ENCODE peak calls at places on chromosomes 3 and 15, in five cellular contexts. One of them, this sample, is unnamed.

GRCh38 chr3:172257638-172258400 is 190.4 kb downstream of the GHSR start:
- DNase-seq in fibroblast of the aortic adventitia: no peak
- DNase-seq in lower leg skin: no peak
- DNase-seq in body of pancreas: no peak
- DNase-seq in type B pancreatic cell: no peak
- DNase-seq in this sample: no peak

GRCh38 chr3:117059054-117059989 is 349.7 kb downstream of the TUSC7 start:
- DNase-seq in body of pancreas: no peak
- DNase-seq in fibroblast of the aortic adventitia: peak
- DNase-seq in lower leg skin: no peak
- DNase-seq in type B pancreatic cell: no peak
- DNase-seq in this sample: no peak

GRCh38 chr3:75224419-75224818 is 439.7 kb upstream of the FRG2C start:
- DNase-seq in body of pancreas: no peak
- DNase-seq in fibroblast of the aortic adventitia: no peak
- DNase-seq in type B pancreatic cell: no peak
- DNase-seq in lower leg skin: no peak
- DNase-seq in this sample: no peak

GRCh38 chr15:77608774-77609173 is 23.9 kb downstream of the LINGO1 start:
- DNase-seq in lower leg skin: no peak
- DNase-seq in body of pancreas: no peak
- DNase-seq in type B pancreatic cell: no peak
- DNase-seq in fibroblast of the aortic adventitia: no peak
- DNase-seq in this sample: no peak

GRCh38 chr3:108055931-108056330 is 34.9 kb downstream of the CD47 start:
- DNase-seq in body of pancreas: no peak
- DNase-seq in fibroblast of the aortic adventitia: no peak
- DNase-seq in type B pancreatic cell: no peak
- DNase-seq in lower leg skin: no peak
- DNase-seq in this sample: no peak

GRCh38 chr15:77026501-77027110 is 31.7 kb downstream of the PSTPIP1 start:
- DNase-seq in type B pancreatic cell: peak
- DNase-seq in body of pancreas: peak
- DNase-seq in fibroblast of the aortic adventitia: no peak
- DNase-seq in lower leg skin: no peak
- DNase-seq in this sample: peak

GRCh38 chr3:122682016-122682374 is 1.4 kb downstream of the PARP14 start:
- DNase-seq in lower leg skin: no peak
- DNase-seq in body of pancreas: no peak
- DNase-seq in type B pancreatic cell: no peak
- DNase-seq in fibroblast of the aortic adventitia: no peak
- DNase-seq in this sample: no peak

GRCh38 chr15:70797464-70797863 is 34.1 kb upstream of the UACA start:
- DNase-seq in lower leg skin: no peak
- DNase-seq in type B pancreatic cell: no peak
- DNase-seq in body of pancreas: no peak
- DNase-seq in fibroblast of the aortic adventitia: no peak
- DNase-seq in this sample: no peak

GRCh38 chr3:176155012-176155411 is 1042.3 kb downstream of the TBL1XR1 start:
- DNase-seq in fibroblast of the aortic adventitia: no peak
- DNase-seq in type B pancreatic cell: no peak
- DNase-seq in lower leg skin: no peak
- DNase-seq in body of pancreas: no peak
- DNase-seq in this sample: no peak

GRCh38 chr3:139764069-139764905 is 86.5 kb upstream of the NMNAT3 start:
- DNase-seq in body of pancreas: no peak
- DNase-seq in fibroblast of the aortic adventitia: peak
- DNase-seq in type B pancreatic cell: no peak
- DNase-seq in lower leg skin: no peak
- DNase-seq in this sample: no peak

GRCh38 chr3:42999212-42999611 is 20.1 kb downstream of the GASK1A start:
- DNase-seq in type B pancreatic cell: no peak
- DNase-seq in body of pancreas: no peak
- DNase-seq in lower leg skin: no peak
- DNase-seq in fibroblast of the aortic adventitia: peak
- DNase-seq in this sample: no peak

GRCh38 chr3:49359623-49360022 is 1.5 kb upstream of the GPX1 start:
- DNase-seq in lower leg skin: no peak
- DNase-seq in body of pancreas: no peak
- DNase-seq in type B pancreatic cell: no peak
- DNase-seq in fibroblast of the aortic adventitia: peak
- DNase-seq in this sample: no peak

GRCh38 chr3:168100777-168101492 is 5.2 kb upstream of the GOLIM4 start:
- DNase-seq in body of pancreas: no peak
- DNase-seq in lower leg skin: no peak
- DNase-seq in type B pancreatic cell: no peak
- DNase-seq in fibroblast of the aortic adventitia: peak
- DNase-seq in this sample: no peak

GRCh38 chr15:95511680-95512079 is 818.8 kb upstream of the NR2F2 start:
- DNase-seq in lower leg skin: no peak
- DNase-seq in body of pancreas: no peak
- DNase-seq in type B pancreatic cell: no peak
- DNase-seq in fibroblast of the aortic adventitia: peak
- DNase-seq in this sample: no peak

GRCh38 chr3:159988617-159989251 is at the start of gene IL12A:
- DNase-seq in body of pancreas: peak
- DNase-seq in lower leg skin: peak
- DNase-seq in fibroblast of the aortic adventitia: peak
- DNase-seq in type B pancreatic cell: peak
- DNase-seq in this sample: peak

GRCh38 chr15:66211670-66212455 is 41.7 kb downstream of the MEGF11 start:
- DNase-seq in fibroblast of the aortic adventitia: no peak
- DNase-seq in lower leg skin: no peak
- DNase-seq in body of pancreas: no peak
- DNase-seq in type B pancreatic cell: no peak
- DNase-seq in this sample: no peak

GRCh38 chr3:195258449-195259145 is 12.4 kb downstream of the XXYLT1 start:
- DNase-seq in lower leg skin: peak
- DNase-seq in type B pancreatic cell: no peak
- DNase-seq in body of pancreas: no peak
- DNase-seq in fibroblast of the aortic adventitia: no peak
- DNase-seq in this sample: no peak

GRCh38 chr3:175410251-175410650 is 551.1 kb downstream of the NAALADL2 start:
- DNase-seq in body of pancreas: no peak
- DNase-seq in fibroblast of the aortic adventitia: no peak
- DNase-seq in type B pancreatic cell: no peak
- DNase-seq in lower leg skin: no peak
- DNase-seq in this sample: no peak

GRCh38 chr15:23897576-23897975 is 210.5 kb upstream of the NDN start:
- DNase-seq in body of pancreas: peak
- DNase-seq in type B pancreatic cell: no peak
- DNase-seq in fibroblast of the aortic adventitia: no peak
- DNase-seq in lower leg skin: no peak
- DNase-seq in this sample: no peak

GRCh38 chr15:80036067-80036466 is 23.4 kb upstream of the ZFAND6 start:
- DNase-seq in lower leg skin: no peak
- DNase-seq in fibroblast of the aortic adventitia: no peak
- DNase-seq in type B pancreatic cell: no peak
- DNase-seq in body of pancreas: no peak
- DNase-seq in this sample: no peak

GRCh38 chr3:74066456-74066855 is 441.7 kb upstream of the PDZRN3 start:
- DNase-seq in lower leg skin: no peak
- DNase-seq in fibroblast of the aortic adventitia: no peak
- DNase-seq in type B pancreatic cell: no peak
- DNase-seq in body of pancreas: no peak
- DNase-seq in this sample: no peak

GRCh38 chr3:171875923-171876412 is 32.8 kb downstream of the TMEM212 start:
- DNase-seq in body of pancreas: no peak
- DNase-seq in type B pancreatic cell: no peak
- DNase-seq in fibroblast of the aortic adventitia: peak
- DNase-seq in lower leg skin: no peak
- DNase-seq in this sample: no peak

GRCh38 chr15:29352402-29352801 is 82.8 kb upstream of the NSMCE3 start:
- DNase-seq in lower leg skin: no peak
- DNase-seq in fibroblast of the aortic adventitia: no peak
- DNase-seq in type B pancreatic cell: no peak
- DNase-seq in body of pancreas: no peak
- DNase-seq in this sample: no peak

GRCh38 chr15:80436511-80437307 is 32.5 kb downstream of the ARNT2 start:
- DNase-seq in lower leg skin: no peak
- DNase-seq in body of pancreas: no peak
- DNase-seq in fibroblast of the aortic adventitia: no peak
- DNase-seq in type B pancreatic cell: no peak
- DNase-seq in this sample: no peak

GRCh38 chr3:85304360-85304964 is 345.7 kb downstream of the CADM2 start:
- DNase-seq in body of pancreas: no peak
- DNase-seq in lower leg skin: no peak
- DNase-seq in type B pancreatic cell: no peak
- DNase-seq in fibroblast of the aortic adventitia: no peak
- DNase-seq in this sample: no peak
- TF ChIP-seq CTCF in body of pancreas: peak
- TF ChIP-seq CTCF in lower leg skin: no peak
- TF ChIP-seq CTCF in type B pancreatic cell: peak
- TF ChIP-seq CTCF in fibroblast of the aortic adventitia: no peak
- TF ChIP-seq CTCF in this sample: no peak

GRCh38 chr3:113169876-113170452 is 41.4 kb upstream of the BOC start:
- DNase-seq in body of pancreas: no peak
- DNase-seq in fibroblast of the aortic adventitia: no peak
- DNase-seq in lower leg skin: no peak
- DNase-seq in type B pancreatic cell: no peak
- DNase-seq in this sample: no peak
- TF ChIP-seq CTCF in body of pancreas: no peak
- TF ChIP-seq CTCF in fibroblast of the aortic adventitia: no peak
- TF ChIP-seq CTCF in lower leg skin: no peak
- TF ChIP-seq CTCF in type B pancreatic cell: peak
- TF ChIP-seq CTCF in this sample: no peak

GRCh38 chr15:83973816-83974215 is 261.8 kb upstream of the GOLGA6L4 start:
- DNase-seq in fibroblast of the aortic adventitia: peak
- DNase-seq in lower leg skin: no peak
- DNase-seq in body of pancreas: no peak
- DNase-seq in type B pancreatic cell: no peak
- DNase-seq in this sample: no peak
- TF ChIP-seq CTCF in fibroblast of the aortic adventitia: peak
- TF ChIP-seq CTCF in lower leg skin: no peak
- TF ChIP-seq CTCF in body of pancreas: peak
- TF ChIP-seq CTCF in type B pancreatic cell: peak
- TF ChIP-seq CTCF in this sample: no peak

GRCh38 chr3:152539191-152539764 is 270.5 kb downstream of the MBNL1 start:
- DNase-seq in lower leg skin: no peak
- DNase-seq in body of pancreas: no peak
- DNase-seq in fibroblast of the aortic adventitia: no peak
- DNase-seq in type B pancreatic cell: no peak
- DNase-seq in this sample: no peak
- TF ChIP-seq CTCF in lower leg skin: no peak
- TF ChIP-seq CTCF in body of pancreas: no peak
- TF ChIP-seq CTCF in fibroblast of the aortic adventitia: peak
- TF ChIP-seq CTCF in type B pancreatic cell: no peak
- TF ChIP-seq CTCF in this sample: no peak

DNA sequence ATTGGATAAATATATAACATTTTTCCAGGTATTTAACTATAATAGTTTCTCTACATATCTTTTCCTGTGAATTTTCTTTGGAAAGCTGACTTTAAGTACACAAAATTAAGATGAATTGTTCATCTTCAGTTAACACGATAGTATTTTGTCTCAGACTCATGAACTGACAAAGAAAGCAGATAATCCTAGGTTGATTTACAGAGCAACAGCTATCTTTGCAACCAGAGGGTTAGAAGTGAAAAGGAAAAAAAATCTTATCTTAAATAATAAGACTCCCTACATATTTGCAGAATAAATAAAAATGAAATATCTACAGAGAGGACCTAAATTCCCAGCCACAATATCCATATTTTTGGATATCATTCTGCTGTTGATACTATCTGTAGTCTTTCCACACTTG is 350.2 kb upstream of the GRM7 start:
- DNase-seq in fibroblast of the aortic adventitia: no peak
- DNase-seq in body of pancreas: no peak
- DNase-seq in lower leg skin: no peak
- DNase-seq in type B pancreatic cell: no peak
- DNase-seq in this sample: no peak
- TF ChIP-seq CTCF in fibroblast of the aortic adventitia: no peak
- TF ChIP-seq CTCF in body of pancreas: no peak
- TF ChIP-seq CTCF in lower leg skin: no peak
- TF ChIP-seq CTCF in type B pancreatic cell: no peak
- TF ChIP-seq CTCF in this sample: no peak

GRCh38 chr15:49041406-49041805 is 4.8 kb downstream of the SECISBP2L start:
- DNase-seq in fibroblast of the aortic adventitia: peak
- DNase-seq in type B pancreatic cell: no peak
- DNase-seq in body of pancreas: no peak
- DNase-seq in lower leg skin: no peak
- DNase-seq in this sample: no peak

GRCh38 chr15:49037546-49037940 is 8.7 kb downstream of the SECISBP2L start:
- DNase-seq in lower leg skin: no peak
- DNase-seq in type B pancreatic cell: no peak
- DNase-seq in fibroblast of the aortic adventitia: no peak
- DNase-seq in body of pancreas: no peak
- DNase-seq in this sample: no peak

GRCh38 chr15:49042165-49042564 is 4.1 kb downstream of the SECISBP2L start:
- DNase-seq in body of pancreas: no peak
- DNase-seq in type B pancreatic cell: no peak
- DNase-seq in fibroblast of the aortic adventitia: no peak
- DNase-seq in lower leg skin: no peak
- DNase-seq in this sample: no peak

GRCh38 chr15:49038382-49038781 is 7.9 kb downstream of the SECISBP2L start:
- DNase-seq in fibroblast of the aortic adventitia: peak
- DNase-seq in lower leg skin: no peak
- DNase-seq in type B pancreatic cell: no peak
- DNase-seq in body of pancreas: no peak
- DNase-seq in this sample: no peak

GRCh38 chr15:49040151-49040550 is 6.1 kb downstream of the SECISBP2L start:
- DNase-seq in body of pancreas: no peak
- DNase-seq in fibroblast of the aortic adventitia: no peak
- DNase-seq in type B pancreatic cell: no peak
- DNase-seq in lower leg skin: no peak
- DNase-seq in this sample: no peak
- TF ChIP-seq CTCF in body of pancreas: no peak
- TF ChIP-seq CTCF in fibroblast of the aortic adventitia: no peak
- TF ChIP-seq CTCF in type B pancreatic cell: no peak
- TF ChIP-seq CTCF in lower leg skin: no peak
- TF ChIP-seq CTCF in this sample: no peak